ENCODE peak calls at places on chromosomes 2 and 18, in six cellular contexts. U is trophoblast cell, H is heart right ventricle, X is lower lobe of right lung, R is T follicular helper cell, J is fibroblast of the aortic adventitia. V is an unnamed sample.

GRCh38 chr18:48732767-48733424 is 194.1 kb downstream of the CTIF start:
- DNase-seq in U (no peak), H (no peak), X (no peak), R (no peak), J (no peak), V (no peak)

GRCh38 chr2:169824373-169825333 is at the start of gene METTL5:
- DNase-seq in U (peak; percentile 94), H (peak; percentile 85), X (peak; percentile 89), R (peak; percentile 60), J (peak; percentile 72), V (peak; percentile 88)

GRCh38 chr2:196275646-196276352 is 104.4 kb upstream of the STK17B start:
- DNase-seq in U (peak; percentile 81), H (no peak), X (no peak), R (no peak), J (peak; percentile 46), V (no peak)

GRCh38 chr2:105179469-105180372 is 61.8 kb upstream of the GPR45 start:
- DNase-seq in U (peak; percentile 41), H (no peak), X (peak; percentile 54), R (no peak), J (peak; percentile 63), V (no peak)

GRCh38 chr2:204074434-204074833 is 137.9 kb downstream of the ICOS start:
- DNase-seq in U (peak; percentile 40), H (no peak), X (no peak), R (no peak), J (peak; percentile 65), V (no peak)

GRCh38 chr2:47007221-47007825 is 91.7 kb upstream of the MCFD2 start:
- DNase-seq in U (no peak), H (no peak), X (no peak), R (no peak), J (no peak), V (no peak)

GRCh38 chr2:109517118-109517889 is 96.5 kb downstream of the SEPTIN10 start:
- DNase-seq in U (no peak), H (no peak), X (no peak), R (no peak), J (no peak), V (no peak)

GRCh38 chr18:22952525-22952924 is 19.4 kb downstream of the RBBP8 start:
- DNase-seq in U (no peak), H (no peak), X (no peak), R (no peak), J (no peak), V (no peak)

GRCh38 chr18:37566479-37567060 is 972 bp upstream of the CELF4 start:
- DNase-seq in U (no peak), H (no peak), X (no peak), R (no peak), J (no peak), V (no peak)

GRCh38 chr2:41267929-41268659 is 779.7 kb upstream of the PKDCC start:
- DNase-seq in U (no peak), H (no peak), X (no peak), R (no peak), J (no peak), V (no peak)

GRCh38 chr2:215808996-215809395 is 204.4 kb downstream of the MREG start:
- DNase-seq in U (peak; percentile 50), H (no peak), X (no peak), R (no peak), J (peak; percentile 50), V (no peak)

GRCh38 chr2:44623622-44624351 is 262.0 kb downstream of the CAMKMT start:
- DNase-seq in U (no peak), H (no peak), X (no peak), R (no peak), J (no peak), V (no peak)

GRCh38 chr2:237540823-237541222 is 25.6 kb upstream of the PRLH start:
- DNase-seq in U (no peak), H (peak; percentile 72), X (no peak), R (no peak), J (peak; percentile 80), V (peak; percentile 65)

GRCh38 chr18:69000366-69000765 is 202.5 kb downstream of the CCDC102B start:
- DNase-seq in U (peak; percentile 1), H (no peak), X (no peak), R (no peak), J (no peak), V (no peak)

GRCh38 chr18:38487521-38487920 is 921.9 kb upstream of the CELF4 start:
- DNase-seq in U (no peak), H (no peak), X (no peak), R (no peak), J (no peak), V (no peak)

GRCh38 chr2:150981826-150982225 is 279.8 kb downstream of the RBM43 start:
- DNase-seq in U (no peak), H (no peak), X (no peak), R (no peak), J (peak; percentile 14), V (no peak)

GRCh38 chr2:212451786-212452200 is 86.8 kb downstream of the ERBB4 start:
- DNase-seq in U (peak; percentile 78), H (no peak), X (no peak), R (no peak), J (peak; percentile 80), V (no peak)

GRCh38 chr18:32810314-32810713 is 37.5 kb upstream of the KLHL14 start:
- DNase-seq in U (no peak), H (no peak), X (no peak), R (no peak), J (no peak), V (no peak)

GRCh38 chr2:137980459-137980858 is 16.2 kb downstream of the HNMT start:
- DNase-seq in U (no peak), H (no peak), X (no peak), R (no peak), J (peak; percentile 51), V (no peak)

GRCh38 chr18:62978251-62979049 is 263.1 kb downstream of the PHLPP1 start:
- DNase-seq in U (no peak), H (no peak), X (no peak), R (no peak), J (no peak), V (no peak)

GRCh38 chr2:146527166-146527565 is 1317.7 kb upstream of the ACVR2A start:
- DNase-seq in U (no peak), H (no peak), X (no peak), R (no peak), J (no peak), V (no peak)

GRCh38 chr2:24231461-24231881 is 56.6 kb downstream of the FAM228A start:
- DNase-seq in U (peak; percentile 46), H (no peak), X (no peak), R (no peak), J (peak; percentile 8), V (no peak)

GRCh38 chr2:78676921-78677696 is 348.4 kb upstream of the REG3G start:
- DNase-seq in U (no peak), H (no peak), X (no peak), R (no peak), J (no peak), V (no peak)

GRCh38 chr18:23883277-23883790 is 131.2 kb upstream of the TTC39C start:
- DNase-seq in U (no peak), H (no peak), X (no peak), R (no peak), J (no peak), V (peak; percentile 77)

GRCh38 chr2:222305510-222306392 is 7.0 kb upstream of the PAX3 start:
- DNase-seq in U (no peak), H (no peak), X (no peak), R (no peak), J (peak; percentile 18), V (no peak)

GRCh38 chr2:16933355-16933754 is 267.7 kb upstream of the CYRIA start:
- DNase-seq in U (no peak), H (no peak), X (no peak), R (no peak), J (no peak), V (no peak)

GRCh38 chr2:30433902-30434301 is 13.1 kb upstream of the LCLAT1 start:
- DNase-seq in U (no peak), H (no peak), X (no peak), R (no peak), J (peak; percentile 77), V (no peak)

GRCh38 chr2:20916604-20917286 is 93.8 kb upstream of the LDAH start:
- DNase-seq in U (peak; percentile 13), H (no peak), X (no peak), R (no peak), J (peak; percentile 9), V (no peak)

GRCh38 chr2:192246297-192246696 is 51.6 kb upstream of the TMEFF2 start:
- DNase-seq in U (no peak), H (no peak), X (no peak), R (no peak), J (no peak), V (no peak)

GRCh38 chr2:213524164-213524563 is 239.9 kb downstream of the SPAG16 start:
- DNase-seq in U (no peak), H (no peak), X (no peak), R (no peak), J (no peak), V (no peak)

GRCh38 chr2:20578895-20579825 is 71.7 kb downstream of the HS1BP3 start:
- DNase-seq in U (peak; percentile 97), H (peak; percentile 73), X (peak; percentile 60), R (no peak), J (peak; percentile 97), V (peak; percentile 87)